ENCODE peak calls at places on chromosomes 1 and 21, in eight cellular contexts. One of them, this sample, is unnamed.

GRCh38 chr21:15472641-15473040 is 257.1 kb upstream of the USP25 start:
- DNase-seq in fibroblast of lung: no peak
- DNase-seq in endothelial cell of umbilical vein: no peak
- DNase-seq in PC-9: peak
- DNase-seq in dorsolateral prefrontal cortex: no peak
- DNase-seq in body of pancreas: no peak
- DNase-seq in sigmoid colon: no peak
- DNase-seq in colonic mucosa: no peak
- DNase-seq in this sample: no peak

GRCh38 chr1:162364498-162364897 is 12.2 kb downstream of the SPATA46 start:
- DNase-seq in sigmoid colon: no peak
- DNase-seq in colonic mucosa: no peak
- DNase-seq in endothelial cell of umbilical vein: no peak
- DNase-seq in PC-9: no peak
- DNase-seq in dorsolateral prefrontal cortex: no peak
- DNase-seq in fibroblast of lung: no peak
- DNase-seq in body of pancreas: no peak
- DNase-seq in this sample: no peak

GRCh38 chr21:37710555-37711293 is 205.5 kb downstream of the KCNJ6 start:
- DNase-seq in colonic mucosa: no peak
- DNase-seq in fibroblast of lung: peak
- DNase-seq in PC-9: no peak
- DNase-seq in endothelial cell of umbilical vein: no peak
- DNase-seq in dorsolateral prefrontal cortex: no peak
- DNase-seq in sigmoid colon: no peak
- DNase-seq in body of pancreas: no peak
- DNase-seq in this sample: no peak

GRCh38 chr1:100360790-100361232 is 8.5 kb downstream of the CDC14A start:
- DNase-seq in PC-9: no peak
- DNase-seq in dorsolateral prefrontal cortex: no peak
- DNase-seq in body of pancreas: peak
- DNase-seq in colonic mucosa: no peak
- DNase-seq in endothelial cell of umbilical vein: peak
- DNase-seq in sigmoid colon: peak
- DNase-seq in fibroblast of lung: peak
- DNase-seq in this sample: no peak

GRCh38 chr1:9010781-9011323 is 15.4 kb downstream of the SLC2A7 start:
- DNase-seq in dorsolateral prefrontal cortex: no peak
- DNase-seq in fibroblast of lung: no peak
- DNase-seq in body of pancreas: peak
- DNase-seq in endothelial cell of umbilical vein: no peak
- DNase-seq in PC-9: no peak
- DNase-seq in sigmoid colon: peak
- DNase-seq in colonic mucosa: peak
- DNase-seq in this sample: no peak

GRCh38 chr1:18324246-18324645 is 156.5 kb upstream of the KLHDC7A start:
- DNase-seq in fibroblast of lung: no peak
- DNase-seq in sigmoid colon: no peak
- DNase-seq in PC-9: no peak
- DNase-seq in endothelial cell of umbilical vein: no peak
- DNase-seq in dorsolateral prefrontal cortex: no peak
- DNase-seq in body of pancreas: peak
- DNase-seq in colonic mucosa: no peak
- DNase-seq in this sample: no peak

GRCh38 chr1:173002891-173003582 is 47.7 kb downstream of the TNFSF18 start:
- DNase-seq in fibroblast of lung: peak
- DNase-seq in endothelial cell of umbilical vein: no peak
- DNase-seq in sigmoid colon: no peak
- DNase-seq in colonic mucosa: no peak
- DNase-seq in dorsolateral prefrontal cortex: no peak
- DNase-seq in PC-9: no peak
- DNase-seq in body of pancreas: no peak
- DNase-seq in this sample: peak

GRCh38 chr21:46024983-46025860 is 43.7 kb downstream of the COL6A1 start:
- DNase-seq in PC-9: peak
- DNase-seq in sigmoid colon: no peak
- DNase-seq in body of pancreas: no peak
- DNase-seq in fibroblast of lung: no peak
- DNase-seq in endothelial cell of umbilical vein: no peak
- DNase-seq in dorsolateral prefrontal cortex: no peak
- DNase-seq in colonic mucosa: no peak
- DNase-seq in this sample: peak

GRCh38 chr1:74819062-74819461 is 86.1 kb downstream of the TYW3 start:
- DNase-seq in dorsolateral prefrontal cortex: no peak
- DNase-seq in endothelial cell of umbilical vein: no peak
- DNase-seq in fibroblast of lung: peak
- DNase-seq in PC-9: no peak
- DNase-seq in sigmoid colon: no peak
- DNase-seq in body of pancreas: no peak
- DNase-seq in colonic mucosa: no peak
- DNase-seq in this sample: no peak

GRCh38 chr1:54479251-54479650 is 68.8 kb upstream of the ACOT11 start:
- DNase-seq in colonic mucosa: no peak
- DNase-seq in sigmoid colon: no peak
- DNase-seq in PC-9: no peak
- DNase-seq in dorsolateral prefrontal cortex: no peak
- DNase-seq in fibroblast of lung: no peak
- DNase-seq in endothelial cell of umbilical vein: no peak
- DNase-seq in body of pancreas: no peak
- DNase-seq in this sample: no peak

GRCh38 chr1:7379445-7379971 is 391.6 kb upstream of the VAMP3 start:
- DNase-seq in PC-9: no peak
- DNase-seq in endothelial cell of umbilical vein: peak
- DNase-seq in colonic mucosa: peak
- DNase-seq in body of pancreas: no peak
- DNase-seq in dorsolateral prefrontal cortex: peak
- DNase-seq in sigmoid colon: peak
- DNase-seq in fibroblast of lung: peak
- DNase-seq in this sample: peak

GRCh38 chr1:244782056-244782455 is 53.4 kb upstream of the COX20 start:
- DNase-seq in sigmoid colon: no peak
- DNase-seq in dorsolateral prefrontal cortex: no peak
- DNase-seq in fibroblast of lung: no peak
- DNase-seq in body of pancreas: no peak
- DNase-seq in colonic mucosa: no peak
- DNase-seq in endothelial cell of umbilical vein: no peak
- DNase-seq in PC-9: no peak
- DNase-seq in this sample: no peak

GRCh38 chr1:22317231-22317919 is 134.3 kb upstream of the ZBTB40 start:
- DNase-seq in fibroblast of lung: no peak
- DNase-seq in colonic mucosa: no peak
- DNase-seq in endothelial cell of umbilical vein: peak
- DNase-seq in PC-9: no peak
- DNase-seq in body of pancreas: peak
- DNase-seq in sigmoid colon: no peak
- DNase-seq in dorsolateral prefrontal cortex: no peak
- DNase-seq in this sample: peak

GRCh38 chr1:15523922-15524282 is at the start of gene CASP9:
- DNase-seq in endothelial cell of umbilical vein: no peak
- DNase-seq in PC-9: no peak
- DNase-seq in body of pancreas: no peak
- DNase-seq in sigmoid colon: no peak
- DNase-seq in dorsolateral prefrontal cortex: no peak
- DNase-seq in colonic mucosa: no peak
- DNase-seq in fibroblast of lung: no peak
- DNase-seq in this sample: no peak

GRCh38 chr1:158328424-158328823 is 2.9 kb downstream of the CD1B start:
- DNase-seq in fibroblast of lung: no peak
- DNase-seq in sigmoid colon: no peak
- DNase-seq in endothelial cell of umbilical vein: no peak
- DNase-seq in colonic mucosa: no peak
- DNase-seq in PC-9: no peak
- DNase-seq in dorsolateral prefrontal cortex: no peak
- DNase-seq in body of pancreas: no peak
- DNase-seq in this sample: no peak

GRCh38 chr1:214108097-214108446 is 120.3 kb downstream of the PROX1 start:
- DNase-seq in body of pancreas: peak
- DNase-seq in colonic mucosa: no peak
- DNase-seq in dorsolateral prefrontal cortex: no peak
- DNase-seq in endothelial cell of umbilical vein: no peak
- DNase-seq in sigmoid colon: no peak
- DNase-seq in PC-9: no peak
- DNase-seq in fibroblast of lung: no peak
- DNase-seq in this sample: no peak

GRCh38 chr1:56576880-56577858 is 2.2 kb downstream of the PLPP3 start:
- DNase-seq in fibroblast of lung: peak
- DNase-seq in PC-9: no peak
- DNase-seq in colonic mucosa: peak
- DNase-seq in sigmoid colon: no peak
- DNase-seq in body of pancreas: peak
- DNase-seq in endothelial cell of umbilical vein: peak
- DNase-seq in dorsolateral prefrontal cortex: no peak
- DNase-seq in this sample: peak

GRCh38 chr21:36732217-36732616 is 33.3 kb downstream of the SIM2 start:
- DNase-seq in PC-9: no peak
- DNase-seq in endothelial cell of umbilical vein: no peak
- DNase-seq in sigmoid colon: no peak
- DNase-seq in dorsolateral prefrontal cortex: no peak
- DNase-seq in body of pancreas: no peak
- DNase-seq in colonic mucosa: no peak
- DNase-seq in fibroblast of lung: no peak
- DNase-seq in this sample: no peak

GRCh38 chr1:161189036-161189435 is 9.8 kb downstream of the ADAMTS4 start:
- DNase-seq in dorsolateral prefrontal cortex: no peak
- DNase-seq in sigmoid colon: no peak
- DNase-seq in PC-9: no peak
- DNase-seq in colonic mucosa: no peak
- DNase-seq in body of pancreas: no peak
- DNase-seq in endothelial cell of umbilical vein: no peak
- DNase-seq in fibroblast of lung: no peak
- DNase-seq in this sample: no peak

GRCh38 chr1:168771104-168771630 is 42.2 kb upstream of the DPT start:
- DNase-seq in dorsolateral prefrontal cortex: no peak
- DNase-seq in colonic mucosa: no peak
- DNase-seq in body of pancreas: no peak
- DNase-seq in sigmoid colon: no peak
- DNase-seq in endothelial cell of umbilical vein: no peak
- DNase-seq in fibroblast of lung: no peak
- DNase-seq in PC-9: no peak
- DNase-seq in this sample: no peak

GRCh38 chr21:31524140-31524539 is 135.4 kb upstream of the SOD1 start:
- DNase-seq in dorsolateral prefrontal cortex: no peak
- DNase-seq in fibroblast of lung: no peak
- DNase-seq in body of pancreas: no peak
- DNase-seq in endothelial cell of umbilical vein: no peak
- DNase-seq in PC-9: no peak
- DNase-seq in colonic mucosa: no peak
- DNase-seq in sigmoid colon: no peak
- DNase-seq in this sample: no peak

GRCh38 chr1:72281637-72282270 is 585 bp downstream of the NEGR1 start:
- DNase-seq in endothelial cell of umbilical vein: no peak
- DNase-seq in fibroblast of lung: no peak
- DNase-seq in sigmoid colon: peak
- DNase-seq in body of pancreas: no peak
- DNase-seq in dorsolateral prefrontal cortex: peak
- DNase-seq in PC-9: no peak
- DNase-seq in colonic mucosa: peak
- DNase-seq in this sample: no peak

GRCh38 chr1:61082336-61083013 is at the start of gene NFIA:
- DNase-seq in body of pancreas: peak
- DNase-seq in dorsolateral prefrontal cortex: peak
- DNase-seq in PC-9: peak
- DNase-seq in endothelial cell of umbilical vein: peak
- DNase-seq in fibroblast of lung: peak
- DNase-seq in colonic mucosa: peak
- DNase-seq in sigmoid colon: peak
- DNase-seq in this sample: peak

GRCh38 chr1:87418048-87418447 is 89.4 kb downstream of the LMO4 start:
- DNase-seq in PC-9: no peak
- DNase-seq in body of pancreas: no peak
- DNase-seq in sigmoid colon: no peak
- DNase-seq in colonic mucosa: no peak
- DNase-seq in dorsolateral prefrontal cortex: no peak
- DNase-seq in endothelial cell of umbilical vein: no peak
- DNase-seq in fibroblast of lung: no peak
- DNase-seq in this sample: no peak
- TF ChIP-seq CTCF in PC-9: no peak
- TF ChIP-seq CTCF in body of pancreas: no peak
- TF ChIP-seq CTCF in sigmoid colon: no peak
- TF ChIP-seq CTCF in colonic mucosa: no peak
- TF ChIP-seq CTCF in dorsolateral prefrontal cortex: no peak
- TF ChIP-seq CTCF in endothelial cell of umbilical vein: no peak
- TF ChIP-seq CTCF in fibroblast of lung: no peak
- TF ChIP-seq CTCF in this sample: no peak

DNA sequence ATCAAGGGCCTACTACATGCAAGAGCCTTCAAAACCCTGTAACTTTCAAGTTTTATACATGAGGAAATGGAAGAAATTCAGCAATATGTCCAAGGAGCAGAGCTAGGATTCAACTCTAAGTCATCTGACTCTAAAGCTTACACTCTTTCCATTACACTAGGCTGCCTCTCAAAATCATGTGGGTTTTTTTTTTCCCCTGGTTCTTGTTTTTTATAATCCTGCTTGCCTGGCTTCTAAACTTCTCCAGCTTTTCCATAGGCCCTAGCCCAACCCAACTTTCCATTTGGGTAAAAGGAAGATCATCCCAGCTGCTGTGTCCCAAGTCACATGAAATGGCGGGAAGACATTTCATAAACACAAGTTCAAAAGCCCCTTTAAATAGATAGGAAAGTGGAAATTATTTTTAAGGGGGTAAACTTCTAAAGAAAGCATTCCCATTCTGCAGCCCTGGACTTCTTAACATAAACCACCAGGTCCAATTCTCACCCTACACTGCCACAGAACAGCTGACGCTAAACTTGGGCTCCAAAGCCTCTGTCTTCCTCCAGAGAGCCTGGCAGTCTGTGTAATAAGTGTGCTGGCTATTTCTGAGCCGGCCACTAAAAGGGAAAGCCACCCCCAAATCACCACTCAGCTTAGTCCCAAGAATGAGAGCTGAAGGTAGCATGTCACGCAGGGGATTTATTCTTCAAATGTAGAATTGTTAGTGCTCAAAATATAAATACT is 46.9 kb downstream of the ITPKB start:
- DNase-seq in endothelial cell of umbilical vein: no peak
- DNase-seq in sigmoid colon: no peak
- DNase-seq in fibroblast of lung: no peak
- DNase-seq in dorsolateral prefrontal cortex: no peak
- DNase-seq in colonic mucosa: no peak
- DNase-seq in PC-9: no peak
- DNase-seq in body of pancreas: no peak
- DNase-seq in this sample: no peak
- H3K27ac ChIP-seq in endothelial cell of umbilical vein: no peak
- H3K27ac ChIP-seq in sigmoid colon: no peak
- H3K27ac ChIP-seq in fibroblast of lung: no peak
- H3K27ac ChIP-seq in dorsolateral prefrontal cortex: peak
- H3K27ac ChIP-seq in colonic mucosa: peak
- H3K27ac ChIP-seq in PC-9: no peak
- H3K27ac ChIP-seq in body of pancreas: no peak
- H3K27ac ChIP-seq in this sample: no peak

GRCh38 chr1:85078903-85079302 is 30.6 kb upstream of the MCOLN3 start:
- DNase-seq in colonic mucosa: no peak
- DNase-seq in endothelial cell of umbilical vein: no peak
- DNase-seq in sigmoid colon: no peak
- DNase-seq in fibroblast of lung: peak
- DNase-seq in dorsolateral prefrontal cortex: no peak
- DNase-seq in body of pancreas: no peak
- DNase-seq in PC-9: no peak
- DNase-seq in this sample: peak
- TF ChIP-seq CTCF in colonic mucosa: no peak
- TF ChIP-seq CTCF in endothelial cell of umbilical vein: no peak
- TF ChIP-seq CTCF in sigmoid colon: no peak
- TF ChIP-seq CTCF in fibroblast of lung: peak
- TF ChIP-seq CTCF in dorsolateral prefrontal cortex: no peak
- TF ChIP-seq CTCF in body of pancreas: no peak
- TF ChIP-seq CTCF in PC-9: peak
- TF ChIP-seq CTCF in this sample: no peak

GRCh38 chr1:53047737-53048344 is 14.2 kb upstream of the PODN start:
- DNase-seq in endothelial cell of umbilical vein: peak
- DNase-seq in fibroblast of lung: peak
- DNase-seq in dorsolateral prefrontal cortex: no peak
- DNase-seq in colonic mucosa: no peak
- DNase-seq in sigmoid colon: no peak
- DNase-seq in PC-9: peak
- DNase-seq in body of pancreas: no peak
- DNase-seq in this sample: peak
- H3K27ac ChIP-seq in endothelial cell of umbilical vein: peak
- H3K27ac ChIP-seq in fibroblast of lung: no peak
- H3K27ac ChIP-seq in dorsolateral prefrontal cortex: no peak
- H3K27ac ChIP-seq in colonic mucosa: no peak
- H3K27ac ChIP-seq in sigmoid colon: peak
- H3K27ac ChIP-seq in PC-9: peak
- H3K27ac ChIP-seq in body of pancreas: no peak
- H3K27ac ChIP-seq in this sample: no peak